ENCODE peak calls at places on chromosomes 12 and 14, in seven cellular contexts. T is neuronal stem cell; V is endothelial cell of umbilical vein; K is IMR-90; Z is upper lobe of right lung; C is GM12878; N is effector memory CD4-positive, alpha-beta T cell. P is an unnamed sample.

GRCh38 chr12:67415473-67415872 is 146.3 kb downstream of the CAND1 start:
- DNase-seq in N (no peak), C (no peak), Z (no peak), T (no peak), V (no peak), K (peak), P (no peak)

GRCh38 chr12:66290716-66291200 is 11.5 kb upstream of the HELB start:
- DNase-seq in C (no peak), T (no peak), K (no peak), N (peak), Z (no peak), V (no peak), P (peak)

GRCh38 chr14:103819503-103820307 is 27.7 kb downstream of the PPP1R13B start:
- DNase-seq in V (peak), Z (peak), T (peak), K (no peak), C (no peak), N (no peak), P (no peak)

GRCh38 chr14:72094844-72095582 is 162.8 kb downstream of the RGS6 start:
- DNase-seq in Z (no peak), C (peak), V (no peak), N (no peak), K (no peak), T (no peak), P (no peak)

GRCh38 chr12:48512855-48513254 is 12.6 kb upstream of the OR8S1 start:
- DNase-seq in C (peak), T (no peak), K (no peak), N (no peak), Z (no peak), V (no peak), P (no peak)

GRCh38 chr14:65137648-65138317 is 35.5 kb upstream of the MAX start:
- DNase-seq in V (no peak), Z (no peak), C (no peak), N (no peak), T (no peak), K (peak), P (peak)

GRCh38 chr12:109952873-109953272 is 43.3 kb downstream of the GIT2 start:
- DNase-seq in T (no peak), Z (no peak), N (no peak), V (no peak), C (no peak), K (no peak), P (no peak)

GRCh38 chr12:40226652-40227051 is 1.9 kb downstream of the LRRK2 start:
- DNase-seq in T (no peak), N (no peak), Z (no peak), K (peak), C (no peak), V (peak), P (no peak)

GRCh38 chr12:2795291-2796186 is 769 bp downstream of the FKBP4 start:
- DNase-seq in K (peak), N (peak), Z (peak), T (peak), C (no peak), V (peak), P (peak)

GRCh38 chr12:113302925-113303640 is 31.8 kb downstream of the SLC8B1 start:
- DNase-seq in K (no peak), N (no peak), C (no peak), Z (no peak), V (no peak), T (peak), P (no peak)

GRCh38 chr14:75229576-75229922 is 49.1 kb upstream of the FOS start:
- DNase-seq in T (no peak), C (no peak), K (no peak), V (no peak), N (no peak), Z (no peak), P (peak)

GRCh38 chr14:69501362-69501964 is 16.9 kb downstream of the PLEKHD1 start:
- DNase-seq in V (no peak), N (no peak), T (no peak), K (peak), C (no peak), Z (peak), P (no peak)

GRCh38 chr12:47107446-47107845 is 27.7 kb upstream of the AMIGO2 start:
- DNase-seq in C (no peak), T (no peak), K (no peak), N (no peak), V (no peak), Z (no peak), P (no peak)

GRCh38 chr12:27821259-27821973 is 41.4 kb upstream of the MANSC4 start:
- DNase-seq in K (peak), Z (no peak), V (peak), T (peak), C (peak), N (no peak), P (peak)

GRCh38 chr12:6323340-6323994 is 13.0 kb downstream of the PLEKHG6 start:
- DNase-seq in Z (no peak), V (peak), T (no peak), C (peak), N (peak), K (peak), P (peak)

GRCh38 chr12:84361651-84362551 is 550.7 kb downstream of the SLC6A15 start:
- DNase-seq in K (no peak), N (no peak), V (no peak), T (no peak), Z (peak), C (no peak), P (no peak)

GRCh38 chr12:21001778-21002177 is 129.2 kb upstream of the SLCO1B1 start:
- DNase-seq in V (no peak), Z (no peak), K (no peak), T (no peak), C (no peak), N (no peak), P (no peak)

GRCh38 chr12:23611320-23611719 is 338.1 kb downstream of the SOX5 start:
- DNase-seq in Z (no peak), V (peak), T (no peak), N (no peak), K (peak), C (no peak), P (no peak)

GRCh38 chr14:89276424-89276975 is 140.5 kb downstream of the FOXN3 start:
- DNase-seq in K (peak), N (no peak), Z (peak), V (no peak), T (no peak), C (peak), P (no peak)

GRCh38 chr12:41026151-41026550 is 162.0 kb upstream of the PDZRN4 start:
- DNase-seq in N (no peak), Z (no peak), K (no peak), V (no peak), C (no peak), T (no peak), P (no peak)

GRCh38 chr12:116528067-116528466 is 31.1 kb upstream of the MAP1LC3B2 start:
- DNase-seq in T (no peak), V (peak), Z (no peak), C (no peak), K (peak), N (no peak), P (peak)

GRCh38 chr12:52655251-52655650 is 3.2 kb upstream of the KRT2 start:
- DNase-seq in V (no peak), C (no peak), Z (no peak), N (no peak), K (no peak), T (no peak), P (no peak)

GRCh38 chr12:42094277-42094676 is 50.4 kb downstream of the GXYLT1 start:
- DNase-seq in C (no peak), V (peak), K (peak), N (no peak), T (no peak), Z (no peak), P (peak)

GRCh38 chr12:94098466-94098865 is 49.9 kb upstream of the PLXNC1 start:
- DNase-seq in N (no peak), V (no peak), Z (no peak), T (no peak), C (no peak), K (peak), P (no peak)

GRCh38 chr14:76462330-76462729 is 86.4 kb downstream of the ESRRB start:
- DNase-seq in C (no peak), V (no peak), N (no peak), Z (no peak), K (no peak), T (no peak), P (no peak)

GRCh38 chr12:11730299-11731041 is 81.0 kb downstream of the ETV6 start:
- DNase-seq in V (no peak), C (peak), T (no peak), N (no peak), Z (no peak), K (no peak), P (peak)

GRCh38 chr14:26596722-26597030 is 1.2 kb downstream of the NOVA1 start:
- DNase-seq in Z (peak), T (no peak), K (peak), C (no peak), V (peak), N (no peak), P (no peak)

GRCh38 chr12:20175704-20176388 is 192.5 kb upstream of the PDE3A start:
- DNase-seq in K (no peak), T (no peak), V (no peak), C (no peak), N (no peak), Z (no peak), P (peak)

GRCh38 chr12:111175404-111175803 is 193.5 kb downstream of the PHETA1 start:
- DNase-seq in C (no peak), T (no peak), Z (no peak), K (no peak), N (no peak), V (no peak), P (no peak)

GRCh38 chr12:2003676-2004112 is 563 bp downstream of the DCP1B start:
- DNase-seq in C (no peak), Z (no peak), N (no peak), T (no peak), V (no peak), K (peak), P (no peak)

DNA sequence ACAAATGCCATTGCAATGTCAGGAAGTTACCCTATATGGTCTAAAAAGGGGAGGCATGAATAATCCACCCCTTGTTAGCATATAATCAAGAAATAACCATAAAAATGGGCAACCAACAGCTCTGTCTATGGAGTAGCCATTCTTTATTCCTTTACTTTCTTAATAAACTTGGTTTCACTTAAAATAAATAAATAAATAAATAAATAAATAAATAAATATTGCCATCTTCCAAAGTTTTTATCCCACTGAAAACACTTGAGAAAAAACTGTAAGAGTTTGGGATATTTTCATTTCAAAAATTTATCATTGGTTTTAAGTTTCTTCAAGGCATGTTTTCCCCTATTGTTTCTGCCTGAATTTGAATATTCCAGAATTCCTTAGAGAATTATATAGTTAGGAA is 89.8 kb downstream of the SYT10 start:
- DNase-seq in K (no peak), V (no peak), Z (no peak), T (no peak), N (no peak), C (no peak), P (no peak)
- H3K4me3 ChIP-seq in K (no peak), V (no peak), Z (no peak), T (no peak), N (no peak), C (no peak), P (no peak)

GRCh38 chr14:55587847-55588246 is 7.8 kb downstream of the KTN1 start:
- DNase-seq in T (no peak), Z (no peak), K (no peak), V (no peak), C (no peak), N (no peak), P (no peak)

GRCh38 chr14:55588259-55588699 is 8.3 kb downstream of the KTN1 start:
- DNase-seq in Z (no peak), N (no peak), T (no peak), K (peak), C (no peak), V (no peak), P (no peak)

GRCh38 chr14:55586411-55586810 is 6.4 kb downstream of the KTN1 start:
- DNase-seq in T (no peak), C (no peak), V (no peak), K (peak), N (no peak), Z (no peak), P (no peak)

GRCh38 chr14:55583942-55584468 is 4.0 kb downstream of the KTN1 start:
- DNase-seq in Z (no peak), C (no peak), T (no peak), N (no peak), V (no peak), K (peak), P (peak)

DNA sequence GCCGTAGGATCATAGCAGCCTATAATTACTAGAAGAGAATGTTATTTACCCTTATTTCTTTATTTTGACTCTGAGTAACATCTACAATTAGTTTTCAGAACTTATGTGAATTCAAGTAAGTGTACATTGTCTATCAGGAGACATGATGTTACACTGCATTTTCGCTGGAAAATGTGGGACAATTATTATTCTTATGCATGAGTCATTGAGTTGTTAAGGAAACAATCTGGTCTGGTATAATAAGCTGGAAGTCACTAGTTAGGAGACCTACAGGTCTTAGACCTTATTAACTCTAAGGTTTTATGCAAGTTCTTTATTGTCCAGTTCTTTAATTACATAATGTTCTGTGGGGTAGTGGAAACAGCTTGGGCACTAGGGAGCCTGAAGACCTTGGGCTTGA is 5.8 kb downstream of the KTN1 start:
- DNase-seq in Z (no peak), N (no peak), K (peak), T (no peak), V (peak), C (no peak), P (no peak)
- H3K27ac ChIP-seq in Z (no peak), N (no peak), K (no peak), T (no peak), V (no peak), C (no peak), P (no peak)

GRCh38 chr12:563250-563781 is 99.9 kb downstream of the NINJ2 start:
- DNase-seq in N (peak), T (no peak), K (no peak), Z (no peak), C (no peak), V (no peak), P (peak)
- H3K4me3 ChIP-seq in N (peak), T (no peak), K (no peak), Z (no peak), C (no peak), V (no peak), P (no peak)

GRCh38 chr12:118358607-118359540 is 13.8 kb downstream of the TAOK3 start:
- DNase-seq in C (no peak), T (no peak), V (no peak), N (no peak), Z (no peak), K (no peak), P (peak)

GRCh38 chr12:118358008-118358359 is 14.7 kb downstream of the TAOK3 start:
- DNase-seq in Z (no peak), C (no peak), V (no peak), K (no peak), T (no peak), N (no peak), P (no peak)

GRCh38 chr12:118360785-118361404 is 11.8 kb downstream of the TAOK3 start:
- DNase-seq in N (no peak), V (peak), Z (no peak), C (no peak), K (peak), T (no peak), P (no peak)

GRCh38 chr12:118357327-118358007 is 15.2 kb downstream of the TAOK3 start:
- DNase-seq in C (peak), N (peak), K (peak), T (no peak), Z (no peak), V (peak), P (peak)

DNA sequence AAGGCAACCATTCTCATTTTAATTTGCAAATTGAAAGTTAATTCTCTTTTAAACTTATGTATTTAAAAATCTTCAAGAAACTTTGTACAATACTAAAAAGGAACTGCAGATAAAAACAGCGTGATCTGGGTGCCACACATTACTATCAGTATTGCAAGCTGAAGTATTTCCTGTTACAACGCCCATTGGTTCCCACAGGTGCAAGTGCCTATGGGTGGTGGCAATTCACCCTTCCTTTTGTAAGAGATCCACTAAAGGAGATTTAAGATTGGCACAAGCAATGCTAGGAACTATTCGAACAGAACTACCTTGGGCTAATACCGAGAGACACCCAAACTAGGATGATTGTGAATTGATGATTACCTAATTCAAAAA is 13.2 kb downstream of the TAOK3 start:
- DNase-seq in T (no peak), C (no peak), Z (no peak), K (no peak), N (no peak), V (no peak), P (peak)
- H3K27ac ChIP-seq in T (no peak), C (peak), Z (peak), K (peak), N (peak), V (peak), P (peak)

DNA sequence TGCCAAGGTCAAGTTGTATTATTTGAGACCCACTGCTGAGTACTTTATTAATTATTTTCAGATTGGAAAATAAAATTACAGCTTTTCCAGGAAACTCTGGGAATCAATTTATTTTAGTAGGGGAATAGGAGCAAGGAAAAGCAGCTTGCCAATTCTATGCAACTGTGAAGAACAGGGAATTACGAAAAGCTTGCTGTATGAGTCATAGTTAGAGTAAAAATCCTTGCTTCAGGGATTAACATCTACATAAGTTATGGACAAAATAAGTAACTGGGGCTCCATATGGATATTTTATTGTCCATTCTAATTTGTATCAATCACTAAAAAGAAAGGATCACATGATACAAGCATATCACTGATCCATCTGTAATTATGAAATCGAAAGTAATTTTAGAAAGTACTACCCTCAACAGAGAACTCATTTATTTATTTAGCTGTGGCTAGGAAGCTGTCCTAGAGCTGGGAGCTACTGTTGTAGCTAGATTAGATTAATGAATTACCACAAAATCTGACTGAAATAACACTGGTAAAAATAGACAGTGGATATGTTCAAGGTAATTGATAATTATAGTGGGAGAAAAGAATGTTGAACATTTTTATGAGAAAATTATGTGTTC is 303.5 kb upstream of the NPAS3 start:
- DNase-seq in C (no peak), V (peak), Z (no peak), T (no peak), N (no peak), K (peak), P (peak)
- H3K4me3 ChIP-seq in C (no peak), V (no peak), Z (peak), T (no peak), N (no peak), K (no peak), P (no peak)

GRCh38 chr12:131940121-131940520 is 9.6 kb upstream of the EP400 start:
- DNase-seq in Z (peak), K (no peak), V (no peak), T (no peak), N (no peak), C (no peak), P (no peak)
- H3K27ac ChIP-seq in Z (no peak), K (no peak), V (no peak), T (no peak), N (no peak), C (no peak), P (no peak)

GRCh38 chr12:57456145-57456700 is 1.1 kb downstream of the INHBE start:
- DNase-seq in N (no peak), Z (no peak), T (peak), K (peak), V (peak), C (no peak), P (peak)
- H3K4me3 ChIP-seq in N (no peak), Z (no peak), T (no peak), K (no peak), V (no peak), C (no peak), P (no peak)

DNA sequence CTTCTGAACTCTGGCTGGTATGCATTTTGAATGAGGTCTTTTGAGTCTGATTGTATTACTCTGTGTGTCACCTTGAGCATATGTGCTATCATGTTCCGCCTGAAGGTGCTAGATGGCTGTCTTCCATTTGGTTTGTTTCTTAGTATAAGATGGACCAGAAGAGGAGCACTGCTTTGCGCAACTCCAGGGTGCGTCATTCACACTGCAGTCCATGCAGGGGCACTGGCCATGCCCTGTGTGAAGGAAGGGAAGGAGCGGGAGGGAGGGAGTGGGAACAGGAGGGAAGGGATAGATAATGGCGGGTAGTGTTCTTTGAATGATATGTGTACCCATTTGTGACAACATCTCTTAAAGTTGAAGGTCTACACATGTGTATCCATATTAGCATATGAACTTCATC is 8.2 kb downstream of the ZFHX2 start:
- DNase-seq in V (no peak), C (no peak), N (no peak), Z (no peak), K (no peak), T (no peak), P (no peak)
- H3K27ac ChIP-seq in V (no peak), C (no peak), N (no peak), Z (no peak), K (no peak), T (no peak), P (no peak)

DNA sequence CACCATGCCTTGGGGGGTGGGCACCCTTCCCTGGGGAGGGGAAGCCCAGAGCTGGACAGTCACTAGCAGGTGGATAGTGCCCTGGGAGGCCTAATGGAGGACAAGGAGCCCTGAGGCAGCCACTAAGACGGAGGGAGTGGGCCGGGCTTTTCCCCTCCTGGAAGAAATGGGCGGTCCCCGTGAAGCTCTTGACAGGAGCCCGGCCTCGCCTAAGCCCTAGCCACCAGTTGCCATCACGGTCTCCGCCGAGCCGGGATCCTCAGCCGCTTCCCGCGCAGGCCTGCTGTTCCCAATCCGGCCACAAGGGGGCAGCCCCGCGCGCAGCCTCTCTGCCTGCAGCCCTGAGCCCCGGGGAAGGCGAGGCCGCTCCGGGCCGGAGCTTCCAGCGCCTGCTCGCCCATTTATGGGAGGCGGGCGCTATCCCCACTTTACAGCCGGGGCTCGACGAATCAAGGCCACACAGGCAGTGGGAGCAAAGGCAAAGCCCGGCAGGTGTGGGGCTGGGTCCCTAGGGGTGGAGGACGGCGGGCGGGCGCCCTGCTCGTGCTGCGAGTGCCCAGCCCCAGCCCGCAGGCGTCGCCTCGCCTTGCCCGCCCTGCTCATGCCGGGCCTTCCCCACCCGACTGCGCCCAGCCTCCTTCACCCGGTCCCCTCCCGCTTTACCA is 61.5 kb downstream of the LGMN start:
- DNase-seq in C (no peak), Z (peak), T (peak), V (peak), N (peak), K (peak), P (peak)
- H3K4me3 ChIP-seq in C (no peak), Z (peak), T (peak), V (peak), N (no peak), K (no peak), P (no peak)

P was measured in small intestine.